ENCODE peak calls at places on chromosomes 5 and 9, in five cellular contexts. W is neuronal stem cell, J is psoas muscle, C is lung microvascular endothelial cell, T is KBM-7. L is an unnamed sample.

GRCh38 chr9:1939926-1940368 is 75.2 kb upstream of the SMARCA2 start:
- DNase-seq in C (peak; percentile 47), T (peak; percentile 40), W (no peak), J (no peak), L (no peak)

GRCh38 chr5:82107277-82107676 is 135.5 kb downstream of the ATG10 start:
- DNase-seq in T (no peak), C (no peak), J (no peak), W (no peak), L (no peak)

GRCh38 chr5:157593036-157593435 is 17.5 kb upstream of the ADAM19 start:
- DNase-seq in C (no peak), T (no peak), W (no peak), J (no peak), L (no peak)

GRCh38 chr9:131297903-131298302 is 8.4 kb downstream of the PLPP7 start:
- DNase-seq in C (no peak), W (no peak), J (peak; percentile 66), T (no peak), L (no peak)

GRCh38 chr9:132486706-132487350 is 76.8 kb downstream of the CFAP77 start:
- DNase-seq in C (no peak), J (no peak), T (no peak), W (no peak), L (no peak)

GRCh38 chr5:6393596-6394194 is 15.3 kb upstream of the MED10 start:
- DNase-seq in W (no peak), T (no peak), C (no peak), J (no peak), L (no peak)

GRCh38 chr9:128011071-128011817 is 30.5 kb upstream of the EEIG1 start:
- DNase-seq in J (no peak), T (peak; percentile 31), W (no peak), C (peak; percentile 99), L (no peak)

GRCh38 chr9:130944510-130945058 is 5.5 kb upstream of the FIBCD1 start:
- DNase-seq in T (no peak), C (no peak), W (no peak), J (no peak), L (no peak)

GRCh38 chr5:148224131-148224742 is 14.1 kb upstream of the MARCOL start:
- DNase-seq in C (no peak), J (no peak), W (no peak), T (no peak), L (no peak)

GRCh38 chr5:72013741-72014703 is 93.3 kb upstream of the MAP1B start:
- DNase-seq in J (no peak), T (no peak), W (peak; percentile 80), C (no peak), L (no peak)

GRCh38 chr5:150512368-150512747 is 4.4 kb downstream of the NDST1 start:
- DNase-seq in J (peak; percentile 64), C (peak; percentile 24), W (no peak), T (no peak), L (no peak)

GRCh38 chr5:118520771-118521415 is 467.5 kb downstream of the DTWD2 start:
- DNase-seq in W (no peak), J (no peak), C (no peak), T (no peak), L (no peak)

GRCh38 chr9:137499858-137500661 is 40.9 kb upstream of the NSMF start:
- DNase-seq in W (no peak), T (no peak), C (no peak), J (no peak), L (no peak)

GRCh38 chr9:133527444-133527920 is 2.7 kb upstream of the MYMK start:
- DNase-seq in J (peak; percentile 75), T (no peak), C (no peak), W (no peak), L (no peak)

GRCh38 chr9:15278290-15278689 is 28.7 kb downstream of the TTC39B start:
- DNase-seq in W (no peak), T (no peak), C (no peak), J (no peak), L (no peak)

GRCh38 chr5:138831703-138832102 is 43.4 kb downstream of the LRRTM2 start:
- DNase-seq in C (no peak), T (peak; percentile 4), W (no peak), J (no peak), L (no peak)

GRCh38 chr5:149757186-149757950 is 27.3 kb downstream of the PPARGC1B start:
- DNase-seq in T (no peak), J (no peak), C (no peak), W (no peak), L (no peak)

GRCh38 chr9:105908069-105908468 is 213.7 kb downstream of the TMEM38B start:
- DNase-seq in T (no peak), W (no peak), J (no peak), C (no peak), L (no peak)

GRCh38 chr9:3647652-3648051 is 121.9 kb upstream of the RFX3 start:
- DNase-seq in J (no peak), C (peak; percentile 21), W (no peak), T (no peak), L (no peak)

GRCh38 chr9:112867275-112867991 is 23.2 kb downstream of the SLC46A2 start:
- DNase-seq in C (no peak), W (no peak), T (peak; percentile 66), J (no peak), L (no peak)